ENCODE peak calls at places on chromosomes 1 and 21, in six cellular contexts. D is K562, V is upper lobe of right lung, Y is heart right ventricle, I is colonic mucosa, H is astrocyte of the cerebellum. W is an unnamed sample.

GRCh38 chr1:226588484-226588883 is 39.9 kb downstream of the STUM start:
- DNase-seq in V (no peak), I (no peak), D (no peak), H (no peak), Y (no peak), W (no peak)

GRCh38 chr1:173420330-173420806 is 56.8 kb upstream of the PRDX6 start:
- DNase-seq in I (peak; percentile 73), H (peak; percentile 70), Y (peak; percentile 54), V (peak; percentile 66), D (peak; percentile 79), W (peak; percentile 80)

GRCh38 chr1:170567214-170567613 is 35.2 kb downstream of the GORAB start:
- DNase-seq in Y (no peak), D (no peak), I (no peak), V (no peak), H (no peak), W (no peak)

GRCh38 chr1:59985901-59986735 is 59.5 kb upstream of the CYP2J2 start:
- DNase-seq in D (no peak), H (peak; percentile 68), Y (no peak), I (no peak), V (no peak), W (no peak)

GRCh38 chr1:112026018-112026417 is 36.5 kb upstream of the KCND3 start:
- DNase-seq in H (peak; percentile 31), Y (no peak), I (no peak), V (no peak), D (no peak), W (no peak)

GRCh38 chr1:223700388-223700918 is 11.9 kb upstream of the CAPN2 start:
- DNase-seq in D (no peak), Y (no peak), I (no peak), H (no peak), V (no peak), W (no peak)

GRCh38 chr1:108712605-108713150 is at the start of gene FNDC7:
- DNase-seq in I (no peak), H (no peak), V (no peak), D (no peak), Y (no peak), W (peak; percentile 60)

GRCh38 chr21:36535618-36536241 is 55.8 kb upstream of the CLDN14 start:
- DNase-seq in Y (no peak), H (no peak), V (no peak), D (no peak), I (no peak), W (no peak)

GRCh38 chr1:1197551-1198422 is 8.6 kb downstream of the TNFRSF18 start:
- DNase-seq in D (no peak), Y (no peak), I (no peak), V (no peak), H (no peak), W (no peak)

GRCh38 chr21:27062441-27062840 is 95.6 kb upstream of the ADAMTS5 start:
- DNase-seq in I (no peak), V (no peak), Y (no peak), D (no peak), H (no peak), W (no peak)

GRCh38 chr1:201377611-201378092 is at the start of gene TNNT2:
- DNase-seq in I (no peak), H (no peak), Y (peak; percentile 81), D (no peak), V (no peak), W (no peak)

GRCh38 chr1:10674700-10675598 is 121.5 kb downstream of the CASZ1 start:
- DNase-seq in I (no peak), D (no peak), Y (no peak), V (no peak), H (no peak), W (no peak)

GRCh38 chr21:42741056-42741455 is 87.6 kb downstream of the PDE9A start:
- DNase-seq in H (no peak), I (no peak), Y (no peak), D (no peak), V (peak; percentile 30), W (no peak)

GRCh38 chr1:92244376-92244775 is 26.7 kb downstream of the C1orf146 start:
- DNase-seq in D (no peak), H (no peak), V (no peak), Y (no peak), I (no peak), W (no peak)

GRCh38 chr21:42650033-42650370 is 3.4 kb upstream of the PDE9A start:
- DNase-seq in D (no peak), I (no peak), V (no peak), H (no peak), Y (no peak), W (no peak)

GRCh38 chr21:42561742-42562141 is 48.1 kb downstream of the SLC37A1 start:
- DNase-seq in D (peak; percentile 71), Y (no peak), I (peak; percentile 74), H (no peak), V (peak; percentile 51), W (no peak)

GRCh38 chr21:45403133-45403824 is 1.7 kb upstream of the COL18A1 start:
- DNase-seq in D (no peak), Y (no peak), V (no peak), H (no peak), I (no peak), W (no peak)

GRCh38 chr1:26686795-26687194 is 9.0 kb upstream of the ARID1A start:
- DNase-seq in V (no peak), D (peak; percentile 46), Y (no peak), I (no peak), H (no peak), W (no peak)

GRCh38 chr1:52836035-52836434 is 6.5 kb upstream of the ZYG11A start:
- DNase-seq in Y (no peak), D (no peak), I (no peak), V (no peak), H (no peak), W (no peak)

GRCh38 chr1:238399558-238399957 is 508.8 kb upstream of the ZP4 start:
- DNase-seq in V (no peak), I (no peak), H (no peak), D (no peak), Y (no peak), W (no peak)

GRCh38 chr1:221708076-221708571 is 33.8 kb downstream of the DUSP10 start:
- DNase-seq in I (no peak), H (no peak), D (peak; percentile 61), V (no peak), Y (no peak), W (peak; percentile 38)

GRCh38 chr1:243346481-243346880 is 90.6 kb downstream of the SDCCAG8 start:
- DNase-seq in Y (no peak), H (no peak), I (no peak), D (no peak), V (no peak), W (no peak)

GRCh38 chr1:101291562-101292035 is 54.8 kb downstream of the S1PR1 start:
- DNase-seq in H (peak; percentile 57), D (no peak), I (no peak), V (no peak), Y (no peak), W (peak; percentile 85)

GRCh38 chr1:93692983-93693591 is 11.4 kb upstream of the BCAR3 start:
- DNase-seq in I (peak; percentile 50), D (no peak), V (peak; percentile 63), Y (no peak), H (no peak), W (peak; percentile 75)

GRCh38 chr1:205598841-205599666 is 32.8 kb downstream of the ELK4 start:
- DNase-seq in H (peak; percentile 98), V (no peak), I (peak; percentile 47), Y (peak; percentile 88), D (no peak), W (peak; percentile 85)

GRCh38 chr1:20446796-20447195 is 39.2 kb downstream of the CAMK2N1 start:
- DNase-seq in H (no peak), I (no peak), D (no peak), V (peak; percentile 36), Y (no peak), W (no peak)

GRCh38 chr1:179814513-179814838 is 63.1 kb downstream of the TOR1AIP2 start:
- DNase-seq in Y (no peak), D (no peak), V (peak; percentile 80), H (no peak), I (no peak), W (no peak)

GRCh38 chr1:110136911-110137310 is 13.4 kb upstream of the SLC6A17 start:
- DNase-seq in Y (peak; percentile 30), I (no peak), H (no peak), V (no peak), D (peak; percentile 33), W (no peak)

DNA sequence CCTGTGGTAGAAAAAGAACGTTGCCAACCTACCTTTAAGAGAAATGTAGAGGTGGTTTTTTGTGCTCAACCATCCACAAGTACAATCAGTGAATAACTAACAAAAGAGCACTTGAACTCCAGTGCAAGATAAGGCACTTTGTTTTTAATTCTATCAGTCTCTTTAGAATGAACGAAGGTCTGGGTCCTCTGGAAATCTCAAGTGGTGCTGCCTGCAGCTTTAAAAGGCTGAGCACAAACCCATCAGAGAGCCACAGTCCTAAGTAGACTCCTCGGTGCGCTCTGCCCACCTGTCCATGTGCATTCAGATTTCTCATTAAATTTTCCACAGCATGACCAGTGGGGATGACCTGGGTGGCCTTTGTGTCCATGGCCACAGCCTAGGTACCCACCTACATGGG is 9.5 kb downstream of the TRIM45 start:
- DNase-seq in D (no peak), Y (no peak), I (no peak), V (no peak), H (no peak), W (no peak)
- TF ChIP-seq CTCF in D (no peak), Y (no peak), I (no peak), V (no peak), H (no peak), W (no peak)

DNA sequence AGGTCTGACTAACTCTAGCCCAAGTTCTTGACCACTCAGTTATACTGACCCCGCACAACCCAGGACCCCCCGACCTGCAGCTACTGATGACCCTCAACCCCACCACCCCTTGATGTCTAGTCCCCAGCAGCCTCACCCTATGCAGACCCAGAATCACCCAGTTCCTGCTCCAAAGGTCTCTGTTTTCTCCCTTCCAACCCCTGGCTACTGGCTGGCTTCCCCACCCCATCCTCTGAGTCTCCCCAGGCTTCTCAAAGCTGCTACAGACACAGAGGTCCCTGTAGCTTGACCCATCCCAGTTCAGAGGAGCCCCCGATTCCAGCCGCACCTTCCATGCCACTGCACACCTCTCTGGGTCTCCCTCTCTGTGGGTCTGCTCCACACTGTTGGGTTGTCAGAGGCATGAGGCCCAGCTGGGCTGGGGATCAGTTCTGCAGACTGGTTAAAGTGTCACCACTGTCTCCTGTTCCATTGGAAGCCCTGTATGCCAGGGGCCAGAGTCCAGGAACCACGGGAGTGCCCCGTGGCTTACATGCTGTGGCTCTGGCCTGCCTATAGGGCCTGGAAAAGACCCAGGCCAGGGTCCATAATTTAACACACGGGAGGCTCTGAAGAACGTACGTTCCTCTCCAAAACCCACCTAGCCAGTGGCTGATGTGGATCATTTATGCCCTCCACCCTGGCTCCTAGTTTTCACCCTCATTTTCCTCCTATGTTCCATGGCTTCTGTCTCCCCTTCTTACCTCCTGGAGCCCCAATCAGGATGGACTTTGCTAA is 497 bp downstream of the PKLR start:
- DNase-seq in I (peak; percentile 57), D (peak; percentile 33), Y (no peak), H (no peak), V (no peak), W (no peak)
- TF ChIP-seq CTCF in I (no peak), D (no peak), Y (no peak), H (no peak), V (no peak), W (no peak)

GRCh38 chr1:6077919-6078318 is 32.2 kb downstream of the KCNAB2 start:
- DNase-seq in H (no peak), Y (no peak), V (no peak), I (no peak), D (no peak), W (no peak)
- TF ChIP-seq CTCF in H (no peak), Y (no peak), V (no peak), I (no peak), D (no peak), W (no peak)

GRCh38 chr1:32361674-32362473 is 411 bp downstream of the FAM229A start:
- DNase-seq in Y (peak; percentile 57), H (no peak), D (peak; percentile 38), V (peak; percentile 78), I (peak; percentile 58), W (peak; percentile 20)
- TF ChIP-seq CTCF in Y (peak; percentile 70), H (peak; percentile 42), D (no peak), V (peak; percentile 45), I (peak; percentile 26), W (peak; percentile 23)